ENCODE peak calls at places on chromosomes 16 and 17, in six cellular contexts. One of them, this sample, is unnamed.

GRCh38 chr17:72719582-72720493 is 372.6 kb downstream of the SLC39A11 start:
- DNase-seq in HCT116: no peak
- DNase-seq in suprapubic skin: no peak
- DNase-seq in vagina: no peak
- DNase-seq in stomach: no peak
- DNase-seq in HL-60: peak; percentile 84
- DNase-seq in this sample: no peak

GRCh38 chr17:7014995-7015586 is 2.7 kb downstream of the RNASEK start:
- DNase-seq in HL-60: no peak
- DNase-seq in vagina: no peak
- DNase-seq in suprapubic skin: peak; percentile 93
- DNase-seq in HCT116: no peak
- DNase-seq in stomach: no peak
- DNase-seq in this sample: no peak

GRCh38 chr17:20981046-20981920 is 61.5 kb downstream of the USP22 start:
- DNase-seq in suprapubic skin: no peak
- DNase-seq in HCT116: no peak
- DNase-seq in HL-60: no peak
- DNase-seq in vagina: peak; percentile 67
- DNase-seq in stomach: no peak
- DNase-seq in this sample: no peak

GRCh38 chr16:24906199-24906808 is 60.5 kb downstream of the SLC5A11 start:
- DNase-seq in HL-60: no peak
- DNase-seq in vagina: no peak
- DNase-seq in suprapubic skin: no peak
- DNase-seq in stomach: no peak
- DNase-seq in HCT116: peak; percentile 19
- DNase-seq in this sample: no peak

GRCh38 chr17:42632949-42633444 is 23.5 kb downstream of the TUBG1 start:
- DNase-seq in stomach: peak; percentile 69
- DNase-seq in HL-60: no peak
- DNase-seq in suprapubic skin: no peak
- DNase-seq in HCT116: no peak
- DNase-seq in vagina: no peak
- DNase-seq in this sample: no peak

GRCh38 chr17:55576237-55576998 is 65.2 kb upstream of the SMIM36 start:
- DNase-seq in HCT116: peak; percentile 15
- DNase-seq in stomach: no peak
- DNase-seq in suprapubic skin: no peak
- DNase-seq in vagina: no peak
- DNase-seq in HL-60: peak; percentile 19
- DNase-seq in this sample: no peak

GRCh38 chr16:54199486-54200160 is 87.0 kb downstream of the IRX3 start:
- DNase-seq in suprapubic skin: no peak
- DNase-seq in HCT116: no peak
- DNase-seq in vagina: no peak
- DNase-seq in stomach: no peak
- DNase-seq in HL-60: no peak
- DNase-seq in this sample: no peak

GRCh38 chr17:57553991-57554825 is 190.9 kb downstream of the CCDC182 start:
- DNase-seq in suprapubic skin: no peak
- DNase-seq in vagina: no peak
- DNase-seq in HL-60: no peak
- DNase-seq in stomach: no peak
- DNase-seq in HCT116: no peak
- DNase-seq in this sample: no peak

GRCh38 chr17:50367401-50367800 is 5.6 kb downstream of the MRPL27 start:
- DNase-seq in suprapubic skin: no peak
- DNase-seq in stomach: no peak
- DNase-seq in vagina: no peak
- DNase-seq in HCT116: no peak
- DNase-seq in HL-60: no peak
- DNase-seq in this sample: no peak

GRCh38 chr16:51553314-51553713 is 402.2 kb upstream of the SALL1 start:
- DNase-seq in HL-60: no peak
- DNase-seq in HCT116: no peak
- DNase-seq in suprapubic skin: no peak
- DNase-seq in stomach: no peak
- DNase-seq in vagina: no peak
- DNase-seq in this sample: no peak

GRCh38 chr17:16288860-16289571 is 64.3 kb downstream of the CENPV start:
- DNase-seq in vagina: no peak
- DNase-seq in stomach: no peak
- DNase-seq in HL-60: no peak
- DNase-seq in HCT116: no peak
- DNase-seq in suprapubic skin: no peak
- DNase-seq in this sample: no peak

GRCh38 chr16:84752600-84752999 is 52.8 kb downstream of the USP10 start:
- DNase-seq in stomach: no peak
- DNase-seq in suprapubic skin: no peak
- DNase-seq in vagina: no peak
- DNase-seq in HL-60: no peak
- DNase-seq in HCT116: no peak
- DNase-seq in this sample: no peak

GRCh38 chr17:29165261-29165660 is 14.9 kb downstream of the MYO18A start:
- DNase-seq in vagina: no peak
- DNase-seq in stomach: no peak
- DNase-seq in HCT116: no peak
- DNase-seq in suprapubic skin: no peak
- DNase-seq in HL-60: no peak
- DNase-seq in this sample: no peak

GRCh38 chr17:61143026-61143425 is 256.6 kb upstream of the TBX2 start:
- DNase-seq in HL-60: no peak
- DNase-seq in HCT116: no peak
- DNase-seq in vagina: no peak
- DNase-seq in suprapubic skin: no peak
- DNase-seq in stomach: no peak
- DNase-seq in this sample: no peak

GRCh38 chr17:5000237-5000639 is 2.5 kb downstream of the KIF1C start:
- DNase-seq in HCT116: no peak
- DNase-seq in HL-60: no peak
- DNase-seq in suprapubic skin: no peak
- DNase-seq in stomach: peak; percentile 41
- DNase-seq in vagina: no peak
- DNase-seq in this sample: no peak

GRCh38 chr17:16325964-16326363 is 27.3 kb downstream of the CENPV start:
- DNase-seq in vagina: no peak
- DNase-seq in HL-60: no peak
- DNase-seq in HCT116: no peak
- DNase-seq in suprapubic skin: no peak
- DNase-seq in stomach: no peak
- DNase-seq in this sample: no peak

GRCh38 chr17:38566666-38567031 is 39.1 kb downstream of the SRCIN1 start:
- DNase-seq in suprapubic skin: no peak
- DNase-seq in HCT116: no peak
- DNase-seq in vagina: no peak
- DNase-seq in HL-60: no peak
- DNase-seq in stomach: no peak
- DNase-seq in this sample: no peak

GRCh38 chr17:45841883-45842525 is 2.7 kb upstream of the SPPL2C start:
- DNase-seq in vagina: no peak
- DNase-seq in HL-60: no peak
- DNase-seq in suprapubic skin: no peak
- DNase-seq in stomach: no peak
- DNase-seq in HCT116: no peak
- DNase-seq in this sample: no peak

GRCh38 chr16:4339455-4339854 is 11.7 kb downstream of the PAM16 start:
- DNase-seq in HL-60: no peak
- DNase-seq in suprapubic skin: no peak
- DNase-seq in vagina: no peak
- DNase-seq in HCT116: no peak
- DNase-seq in stomach: no peak
- DNase-seq in this sample: no peak

GRCh38 chr16:4341250-4341649 is 9.9 kb downstream of the PAM16 start:
- DNase-seq in suprapubic skin: no peak
- DNase-seq in vagina: no peak
- DNase-seq in HL-60: no peak
- DNase-seq in stomach: no peak
- DNase-seq in HCT116: no peak
- DNase-seq in this sample: no peak

GRCh38 chr16:4340443-4340842 is 10.7 kb downstream of the PAM16 start:
- DNase-seq in HL-60: no peak
- DNase-seq in HCT116: no peak
- DNase-seq in vagina: no peak
- DNase-seq in suprapubic skin: no peak
- DNase-seq in stomach: no peak
- DNase-seq in this sample: no peak

GRCh38 chr16:4338712-4339299 is 12.3 kb downstream of the PAM16 start:
- DNase-seq in HCT116: no peak
- DNase-seq in vagina: no peak
- DNase-seq in HL-60: no peak
- DNase-seq in stomach: no peak
- DNase-seq in suprapubic skin: no peak
- DNase-seq in this sample: no peak

DNA sequence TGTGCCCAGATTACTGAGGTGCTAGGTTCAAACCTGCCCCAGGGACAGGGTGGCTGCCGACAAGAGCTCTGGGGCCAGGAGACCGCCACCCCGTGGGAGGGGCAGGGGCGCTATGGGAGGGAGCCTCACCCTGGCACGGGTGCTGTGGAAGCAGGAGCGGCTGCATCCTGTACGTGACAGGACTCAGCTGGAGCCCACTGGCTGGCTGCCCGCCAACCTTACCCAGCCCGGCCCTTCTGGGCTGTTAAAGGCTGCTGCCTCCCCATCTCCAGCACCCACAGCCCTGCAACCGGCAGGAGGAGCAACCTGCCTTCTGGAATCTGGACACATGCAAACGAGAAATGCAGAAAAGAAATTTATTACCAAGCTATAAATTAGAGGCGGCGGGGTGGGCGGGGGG is 11.2 kb downstream of the PAM16 start:
- DNase-seq in suprapubic skin: no peak
- DNase-seq in stomach: peak; percentile 46
- DNase-seq in vagina: no peak
- DNase-seq in HL-60: no peak
- DNase-seq in HCT116: no peak
- DNase-seq in this sample: no peak
- TF ChIP-seq POLR2AphosphoS5 in suprapubic skin: no peak
- TF ChIP-seq POLR2AphosphoS5 in stomach: no peak
- TF ChIP-seq POLR2AphosphoS5 in vagina: peak; percentile 27
- TF ChIP-seq POLR2AphosphoS5 in HL-60: no peak
- TF ChIP-seq POLR2AphosphoS5 in HCT116: no peak
- TF ChIP-seq POLR2AphosphoS5 in this sample: no peak

GRCh38 chr16:29683543-29684090 is 4.6 kb downstream of the QPRT start:
- DNase-seq in vagina: no peak
- DNase-seq in stomach: no peak
- DNase-seq in HCT116: no peak
- DNase-seq in suprapubic skin: no peak
- DNase-seq in HL-60: no peak
- DNase-seq in this sample: no peak

GRCh38 chr16:29676989-29677388 is 2.0 kb upstream of the QPRT start:
- DNase-seq in vagina: no peak
- DNase-seq in stomach: no peak
- DNase-seq in suprapubic skin: no peak
- DNase-seq in HCT116: no peak
- DNase-seq in HL-60: no peak
- DNase-seq in this sample: no peak

GRCh38 chr16:29675811-29676643 is 3.0 kb upstream of the QPRT start:
- DNase-seq in vagina: no peak
- DNase-seq in suprapubic skin: no peak
- DNase-seq in stomach: no peak
- DNase-seq in HCT116: peak; percentile 24
- DNase-seq in HL-60: peak; percentile 76
- DNase-seq in this sample: no peak

GRCh38 chr16:29678691-29679267 is at the start of gene QPRT:
- DNase-seq in HL-60: peak; percentile 81
- DNase-seq in vagina: no peak
- DNase-seq in stomach: no peak
- DNase-seq in HCT116: no peak
- DNase-seq in suprapubic skin: no peak
- DNase-seq in this sample: no peak

DNA sequence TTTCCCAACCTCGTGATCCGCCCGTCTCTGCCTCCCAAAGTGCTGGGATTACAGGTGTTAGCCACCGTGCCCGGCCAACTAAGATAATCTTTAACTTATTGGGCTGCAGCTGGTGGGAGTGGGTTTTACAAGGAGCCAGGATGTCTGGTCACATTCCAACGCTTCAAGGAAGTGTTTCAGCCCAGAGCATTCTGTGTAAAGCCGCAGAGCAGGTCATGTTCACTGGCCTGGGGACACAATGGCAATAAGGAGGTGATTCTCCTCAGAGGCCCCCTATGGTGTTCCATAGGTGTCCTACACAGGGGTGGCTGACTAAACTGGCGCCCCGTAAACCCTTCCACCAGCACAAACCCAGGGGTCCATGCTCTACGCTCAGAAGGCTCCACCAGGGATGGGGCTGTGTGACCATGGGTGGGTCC is 1.2 kb downstream of the QPRT start:
- DNase-seq in suprapubic skin: no peak
- DNase-seq in stomach: no peak
- DNase-seq in HCT116: no peak
- DNase-seq in vagina: no peak
- DNase-seq in HL-60: no peak
- DNase-seq in this sample: no peak
- H3K4me3 ChIP-seq in suprapubic skin: no peak overlapping the region
- H3K4me3 ChIP-seq in stomach: no peak overlapping the region
- H3K4me3 ChIP-seq in HCT116: no peak overlapping the region
- H3K4me3 ChIP-seq in vagina: peak overlapping the region; percentile 50
- H3K4me3 ChIP-seq in HL-60: no peak overlapping the region
- H3K4me3 ChIP-seq in this sample: no peak overlapping the region

DNA sequence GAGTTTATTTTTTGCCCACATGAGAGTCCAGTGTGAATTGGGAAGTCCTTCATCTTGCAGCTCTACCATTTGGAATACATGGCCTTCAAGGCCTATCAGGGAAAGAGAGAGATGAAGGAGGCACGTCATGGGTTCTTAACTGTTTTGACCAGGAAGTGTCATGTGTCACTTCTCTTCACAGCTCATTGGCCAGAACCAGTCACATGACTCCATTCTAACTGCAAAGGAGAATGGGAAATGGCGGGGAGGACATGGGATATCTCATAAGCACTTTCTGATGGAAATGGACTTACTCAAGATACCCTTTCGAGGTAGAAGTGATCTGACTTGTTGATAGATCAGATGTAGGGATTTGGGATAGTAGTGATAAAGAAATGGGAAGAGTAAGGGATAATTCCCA is 57.9 kb upstream of the CES5A start:
- DNase-seq in HL-60: no peak
- DNase-seq in stomach: no peak
- DNase-seq in HCT116: no peak
- DNase-seq in suprapubic skin: no peak
- DNase-seq in vagina: no peak
- DNase-seq in this sample: no peak
- TF ChIP-seq POLR2AphosphoS5 in HL-60: no peak
- TF ChIP-seq POLR2AphosphoS5 in stomach: no peak
- TF ChIP-seq POLR2AphosphoS5 in HCT116: no peak
- TF ChIP-seq POLR2AphosphoS5 in suprapubic skin: no peak
- TF ChIP-seq POLR2AphosphoS5 in vagina: no peak
- TF ChIP-seq POLR2AphosphoS5 in this sample: no peak

DNA sequence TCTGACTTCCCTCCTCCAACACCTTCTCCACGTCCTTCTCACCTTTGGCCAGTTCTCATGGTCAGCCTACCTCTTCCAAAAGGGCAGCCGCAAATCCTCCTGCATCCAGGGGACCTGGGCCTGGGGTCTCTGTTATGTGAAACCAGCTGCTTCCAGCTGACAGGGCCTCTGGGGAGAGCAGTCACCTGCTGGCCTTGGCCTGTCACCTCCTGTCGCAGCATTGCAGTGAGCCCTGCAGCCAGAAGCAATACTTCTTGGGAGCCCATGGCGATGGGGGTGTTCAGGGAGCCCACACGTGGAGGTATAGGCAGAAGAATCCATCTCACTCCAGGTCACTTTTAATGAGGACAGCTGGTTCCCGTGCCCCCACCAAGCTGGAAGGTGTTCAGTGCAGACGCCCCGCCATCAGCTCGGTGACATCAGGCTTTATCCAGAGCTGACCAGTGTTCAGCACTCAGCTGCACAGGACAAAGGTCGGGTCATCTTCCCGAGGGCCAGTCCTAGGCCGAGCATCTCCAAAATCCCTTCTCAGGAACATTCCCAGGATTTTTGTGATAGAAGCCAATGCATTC is 1.7 kb upstream of the SLC47A2 start:
- DNase-seq in vagina: no peak
- DNase-seq in suprapubic skin: no peak
- DNase-seq in HCT116: no peak
- DNase-seq in HL-60: no peak
- DNase-seq in stomach: no peak
- DNase-seq in this sample: no peak
- H3K4me3 ChIP-seq in vagina: no peak overlapping the region
- H3K4me3 ChIP-seq in suprapubic skin: no peak overlapping the region
- H3K4me3 ChIP-seq in HCT116: no peak overlapping the region
- H3K4me3 ChIP-seq in HL-60: no peak overlapping the region
- H3K4me3 ChIP-seq in stomach: no peak overlapping the region
- H3K4me3 ChIP-seq in this sample: no peak overlapping the region

This sample was measured in breast epithelium.